ENCODE peak calls at places on chromosome 1, in six cellular contexts. L is EH; S is HAP-1; Q is AML-193; T is globus pallidus; W is activated naive CD8-positive, alpha-beta T cell treated with anti-CD3 and anti-CD28 coated beads for 36 hours. F is an unnamed sample.

GRCh38 chr1:187244623-187245022 is 415.9 kb downstream of the PLA2G4A start:
- DNase-seq in S (peak), Q (no peak), W (no peak), T (no peak), L (no peak), F (no peak)

GRCh38 chr1:18943914-18944572 is 12.4 kb downstream of the IFFO2 start:
- DNase-seq in W (no peak), T (no peak), L (no peak), S (no peak), Q (no peak), F (no peak)

GRCh38 chr1:22627331-22627730 is 9.1 kb upstream of the C1QA start:
- DNase-seq in Q (no peak), S (no peak), W (no peak), L (no peak), T (no peak), F (no peak)

GRCh38 chr1:26372039-26372438 is 511 bp downstream of the ZNF683 start:
- DNase-seq in L (peak), W (no peak), S (no peak), Q (no peak), T (no peak), F (peak)

GRCh38 chr1:20138961-20139550 is at the start of gene PLA2G2F:
- DNase-seq in T (no peak), Q (no peak), S (no peak), L (no peak), W (no peak), F (no peak)

GRCh38 chr1:174786760-174787159 is 213.0 kb upstream of the CACYBP start:
- DNase-seq in S (no peak), T (no peak), L (no peak), W (no peak), Q (no peak), F (no peak)

GRCh38 chr1:96236156-96236739 is 485.3 kb upstream of the PTBP2 start:
- DNase-seq in L (peak), Q (peak), W (no peak), T (peak), S (peak), F (peak)

GRCh38 chr1:5368211-5368610 is 624.0 kb downstream of the NPHP4 start:
- DNase-seq in T (no peak), W (no peak), L (no peak), Q (no peak), S (no peak), F (no peak)

GRCh38 chr1:225451840-225452515 is 24.1 kb upstream of the LBR start:
- DNase-seq in T (no peak), L (no peak), S (no peak), Q (no peak), W (no peak), F (no peak)

GRCh38 chr1:60727553-60727952 is 354.8 kb upstream of the NFIA start:
- DNase-seq in W (no peak), Q (no peak), S (no peak), L (no peak), T (no peak), F (no peak)

GRCh38 chr1:6508876-6509602 is 17.6 kb upstream of the PLEKHG5 start:
- DNase-seq in T (no peak), S (no peak), L (no peak), Q (no peak), W (no peak), F (no peak)

GRCh38 chr1:246067432-246068021 is 439.6 kb downstream of the SMYD3 start:
- DNase-seq in W (peak), S (no peak), L (peak), Q (peak), T (no peak), F (peak)

GRCh38 chr1:234960722-234961467 is 167.7 kb downstream of the TOMM20 start:
- DNase-seq in S (no peak), L (peak), T (no peak), Q (no peak), W (no peak), F (peak)

GRCh38 chr1:95953005-95953404 is 719.0 kb downstream of the RWDD3 start:
- DNase-seq in S (peak), Q (no peak), T (peak), L (no peak), W (no peak), F (no peak)